ENCODE peak calls at places on chromosomes 11 and 22, in six cellular contexts. X is NCI-H2029 treated with DMSO at 0.1 percent for 48 hours, G is fibroblast of pulmonary artery, M is WERI-Rb-1, A is lower lobe of right lung, B is iris pigment epithelial cell. J is an unnamed sample.

GRCh38 chr11:66851698-66852465 is 5.0 kb upstream of the LRFN4 start:
- DNase-seq in G (no peak), M (peak), X (no peak), B (no peak), A (peak), J (peak)

GRCh38 chr11:69449320-69450063 is 32.0 kb upstream of the LINC01488 start:
- DNase-seq in G (peak), A (peak), M (peak), B (peak), X (no peak), J (peak)

GRCh38 chr11:70067036-70067435 is 11.1 kb upstream of the ANO1 start:
- DNase-seq in M (no peak), X (no peak), B (no peak), G (no peak), A (no peak), J (no peak)

GRCh38 chr11:36253238-36253637 is 36.0 kb downstream of the COMMD9 start:
- DNase-seq in G (no peak), X (no peak), A (no peak), M (peak), B (no peak), J (no peak)

GRCh38 chr11:120601566-120601965 is 90.0 kb downstream of the GRIK4 start:
- DNase-seq in M (no peak), B (peak), X (no peak), A (no peak), G (peak), J (peak)

GRCh38 chr11:111797145-111797581 is 31.0 kb upstream of the PPP2R1B start:
- DNase-seq in A (no peak), G (peak), M (no peak), X (peak), B (peak), J (no peak)

GRCh38 chr11:2441171-2441570 is 3.1 kb downstream of the TRPM5 start:
- DNase-seq in B (no peak), M (no peak), X (no peak), G (no peak), A (peak), J (peak)

GRCh38 chr11:130328420-130328819 is 13.7 kb upstream of the ZBTB44 start:
- DNase-seq in X (no peak), A (no peak), B (no peak), G (no peak), M (no peak), J (no peak)

GRCh38 chr11:80388536-80388935 is 947.7 kb upstream of the TENM4 start:
- DNase-seq in M (no peak), G (no peak), A (no peak), B (no peak), X (no peak), J (no peak)

GRCh38 chr11:119441898-119442243 is 18.9 kb upstream of the THY1 start:
- DNase-seq in A (no peak), G (no peak), X (no peak), M (no peak), B (no peak), J (no peak)

GRCh38 chr11:121032546-121032945 is 8.6 kb downstream of the TBCEL start:
- DNase-seq in G (no peak), B (no peak), X (no peak), M (no peak), A (no peak), J (no peak)

GRCh38 chr22:35037089-35037488 is 28.9 kb upstream of the ISX start:
- DNase-seq in B (no peak), A (no peak), X (no peak), M (peak), G (no peak), J (no peak)

GRCh38 chr11:9955387-9955786 is 291.5 kb downstream of the SWAP70 start:
- DNase-seq in B (peak), A (no peak), X (no peak), M (no peak), G (no peak), J (no peak)

GRCh38 chr11:95119361-95120060 is 29.9 kb downstream of the ENDOD1 start:
- DNase-seq in A (no peak), M (no peak), X (no peak), B (no peak), G (no peak), J (no peak)

GRCh38 chr11:121086866-121087265 is 14.2 kb upstream of the TECTA start:
- DNase-seq in G (peak), B (peak), X (no peak), M (no peak), A (no peak), J (no peak)

GRCh38 chr11:127056338-127056971 is 55.9 kb upstream of the KIRREL3 start:
- DNase-seq in B (no peak), X (no peak), M (peak), A (no peak), G (no peak), J (no peak)

GRCh38 chr11:22432331-22433065 is 94.3 kb downstream of the SLC17A6 start:
- DNase-seq in B (peak), X (no peak), A (no peak), M (peak), G (peak), J (peak)

GRCh38 chr11:65103476-65103875 is 7.5 kb downstream of the VPS51 start:
- DNase-seq in G (no peak), B (peak), X (no peak), M (no peak), A (no peak), J (no peak)

GRCh38 chr11:78032090-78032489 is 9.0 kb upstream of the KCTD14 start:
- DNase-seq in A (no peak), X (peak), G (peak), M (no peak), B (no peak), J (no peak)

GRCh38 chr11:2538951-2539735 is 94.3 kb downstream of the KCNQ1 start:
- DNase-seq in X (no peak), A (peak), M (no peak), G (no peak), B (no peak), J (peak)

GRCh38 chr22:21075516-21076138 is 29.9 kb downstream of the LRRC74B start:
- DNase-seq in B (no peak), M (no peak), X (no peak), A (no peak), G (no peak), J (no peak)

GRCh38 chr11:58905716-58906547 is 33.4 kb upstream of the GLYATL1 start:
- DNase-seq in B (peak), X (peak), G (peak), A (no peak), M (peak), J (no peak)

GRCh38 chr11:86499723-86500129 is 125.0 kb downstream of the CCDC81 start:
- DNase-seq in G (no peak), X (no peak), A (no peak), M (no peak), B (no peak), J (no peak)